ENCODE peak calls at places on chromosomes 7 and 10, in seven cellular contexts. F, A, C, G, J, S and O are unnamed samples.

GRCh38 chr10:110735620-110736027 is 91.5 kb downstream of the RBM20 start:
- DNase-seq in F (no peak), A (no peak), C (no peak), G (no peak), J (no peak), S (no peak), O (no peak)

GRCh38 chr7:18727094-18727870 is 231.7 kb downstream of the HDAC9 start:
- DNase-seq in F (no peak), A (no peak), C (no peak), G (no peak), J (no peak), S (no peak), O (no peak)

GRCh38 chr7:151762501-151763245 is 114.2 kb downstream of the PRKAG2 start:
- DNase-seq in F (no peak), A (no peak), C (no peak), G (no peak), J (no peak), S (peak; percentile 55), O (no peak)

GRCh38 chr7:123533929-123534382 is 439 bp downstream of the IQUB start:
- DNase-seq in F (no peak), A (no peak), C (no peak), G (no peak), J (no peak), S (no peak), O (no peak)

GRCh38 chr7:134362587-134363483 is 46.1 kb upstream of the SLC35B4 start:
- DNase-seq in F (no peak), A (no peak), C (no peak), G (no peak), J (no peak), S (no peak), O (no peak)

GRCh38 chr10:88913157-88913556 is 33.1 kb downstream of the STAMBPL1 start:
- DNase-seq in F (no peak), A (no peak), C (no peak), G (no peak), J (no peak), S (no peak), O (no peak)

GRCh38 chr7:69620063-69620462 is 21.8 kb downstream of the AUTS2 start:
- DNase-seq in F (no peak), A (no peak), C (no peak), G (no peak), J (no peak), S (no peak), O (no peak)

GRCh38 chr7:38311329-38311937 is 38.0 kb upstream of the TARP start:
- DNase-seq in F (peak; percentile 74), A (no peak), C (no peak), G (no peak), J (no peak), S (no peak), O (no peak)

GRCh38 chr10:77841711-77842375 is 84.7 kb downstream of the DLG5 start:
- DNase-seq in F (no peak), A (no peak), C (no peak), G (no peak), J (no peak), S (no peak), O (no peak)

GRCh38 chr7:100863406-100863950 is 3.7 kb upstream of the TRIP6 start:
- DNase-seq in F (peak; percentile 68), A (no peak), C (no peak), G (no peak), J (no peak), S (no peak), O (no peak)

GRCh38 chr10:119423510-119423874 is 119.0 kb downstream of the RGS10 start:
- DNase-seq in F (no peak), A (no peak), C (no peak), G (no peak), J (no peak), S (no peak), O (no peak)

GRCh38 chr10:98267894-98268693 is at the start of gene LOXL4:
- DNase-seq in F (peak; percentile 72), A (no peak), C (no peak), G (no peak), J (no peak), S (peak; percentile 60), O (no peak)

GRCh38 chr10:11444148-11444516 is 167.3 kb downstream of the USP6NL start:
- DNase-seq in F (no peak), A (no peak), C (no peak), G (no peak), J (no peak), S (no peak), O (no peak)

DNA sequence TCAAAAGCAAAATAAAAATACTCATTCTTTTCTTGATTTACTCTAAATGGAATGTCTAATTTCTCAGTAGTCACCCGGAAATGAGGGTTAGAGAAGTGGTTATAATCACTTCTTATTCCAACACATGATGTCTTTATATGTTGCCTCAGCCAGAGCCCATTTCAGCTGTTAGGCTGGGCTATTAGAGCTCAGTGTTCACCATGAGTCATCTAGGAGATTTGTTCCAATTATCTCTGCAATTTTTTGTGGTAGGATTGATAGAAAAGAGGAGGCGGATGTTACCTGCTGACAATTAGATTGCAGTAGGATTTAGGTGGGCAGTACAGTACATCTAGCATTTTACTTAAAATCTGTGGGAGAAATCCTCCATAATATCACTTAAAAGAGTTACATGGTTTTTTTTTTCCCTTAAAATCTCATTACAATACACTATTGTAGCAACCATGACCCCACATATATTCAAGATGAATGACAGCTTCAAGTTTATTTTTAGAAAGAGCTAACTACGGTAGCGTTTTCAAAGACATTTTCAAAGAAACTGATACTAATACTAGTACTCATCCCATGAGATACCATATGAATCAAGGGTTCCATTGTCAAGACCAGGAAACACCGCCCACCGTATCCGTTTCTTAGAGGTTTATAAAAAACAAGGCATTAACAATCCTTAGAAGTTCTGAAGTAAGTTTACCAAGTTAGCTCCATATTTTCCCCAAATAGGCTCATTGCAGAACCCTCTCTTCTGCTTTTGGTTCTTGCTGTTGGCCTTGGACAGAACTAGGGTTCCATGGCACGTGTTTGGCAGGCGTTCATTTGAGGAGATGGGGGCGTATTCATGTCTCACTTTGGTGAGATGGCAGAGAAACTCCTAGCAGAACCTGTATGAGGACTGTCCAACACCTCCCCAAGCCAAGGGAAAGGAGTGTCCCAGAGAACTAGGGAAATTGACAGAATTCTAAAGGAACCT is 10.4 kb downstream of the CPA2 start:
- DNase-seq in F (no peak), A (no peak), C (no peak), G (no peak), J (no peak), S (no peak), O (no peak)
- H3K4me1 ChIP-seq in F (peaks cover 9% of the 10 kb centered on the region), A (peaks cover 44% of the 10 kb centered on the region), C (peaks cover 72% of the 10 kb centered on the region), G (peaks cover 56% of the 10 kb centered on the region), J (no peaks in the 10 kb centered on the region), S (peaks cover 36% of the 10 kb centered on the region), O (peaks cover 4% of the 10 kb centered on the region)

GRCh38 chr10:2899246-2899645 is 168.1 kb upstream of the PFKP start:
- DNase-seq in F (no peak), A (no peak), C (no peak), G (no peak), J (no peak), S (no peak), O (no peak)
- H3K4me3 ChIP-seq in F (no peak overlapping the region), A (no peak overlapping the region), C (no peak overlapping the region), G (no peak overlapping the region), J (no peak overlapping the region), S (no peak overlapping the region), O (no peak overlapping the region)

GRCh38 chr10:75470901-75471300 is 39.5 kb downstream of the LRMDA start:
- DNase-seq in F (peak; percentile 75), A (no peak), C (no peak), G (no peak), J (no peak), S (no peak), O (no peak)

GRCh38 chr10:75466016-75466415 is 34.6 kb downstream of the LRMDA start:
- DNase-seq in F (no peak), A (no peak), C (no peak), G (no peak), J (no peak), S (no peak), O (no peak)

GRCh38 chr10:75468612-75469011 is 37.2 kb downstream of the LRMDA start:
- DNase-seq in F (peak; percentile 84), A (peak; percentile 70), C (no peak), G (no peak), J (no peak), S (no peak), O (no peak)

GRCh38 chr10:75466886-75467285 is 35.5 kb downstream of the LRMDA start:
- DNase-seq in F (no peak), A (no peak), C (no peak), G (no peak), J (no peak), S (no peak), O (no peak)

GRCh38 chr10:75469018-75469616 is 37.7 kb downstream of the LRMDA start:
- DNase-seq in F (peak; percentile 55), A (peak; percentile 74), C (peak; percentile 56), G (no peak), J (no peak), S (no peak), O (no peak)
- H3K4me1 ChIP-seq in F (peaks cover 16% of the 10 kb centered on the region), A (peaks cover 44% of the 10 kb centered on the region), C (peaks cover 30% of the 10 kb centered on the region), G (peaks cover 16% of the 10 kb centered on the region), J (no peaks in the 10 kb centered on the region), S (peaks cover 9% of the 10 kb centered on the region), O (peaks cover 13% of the 10 kb centered on the region)

DNA sequence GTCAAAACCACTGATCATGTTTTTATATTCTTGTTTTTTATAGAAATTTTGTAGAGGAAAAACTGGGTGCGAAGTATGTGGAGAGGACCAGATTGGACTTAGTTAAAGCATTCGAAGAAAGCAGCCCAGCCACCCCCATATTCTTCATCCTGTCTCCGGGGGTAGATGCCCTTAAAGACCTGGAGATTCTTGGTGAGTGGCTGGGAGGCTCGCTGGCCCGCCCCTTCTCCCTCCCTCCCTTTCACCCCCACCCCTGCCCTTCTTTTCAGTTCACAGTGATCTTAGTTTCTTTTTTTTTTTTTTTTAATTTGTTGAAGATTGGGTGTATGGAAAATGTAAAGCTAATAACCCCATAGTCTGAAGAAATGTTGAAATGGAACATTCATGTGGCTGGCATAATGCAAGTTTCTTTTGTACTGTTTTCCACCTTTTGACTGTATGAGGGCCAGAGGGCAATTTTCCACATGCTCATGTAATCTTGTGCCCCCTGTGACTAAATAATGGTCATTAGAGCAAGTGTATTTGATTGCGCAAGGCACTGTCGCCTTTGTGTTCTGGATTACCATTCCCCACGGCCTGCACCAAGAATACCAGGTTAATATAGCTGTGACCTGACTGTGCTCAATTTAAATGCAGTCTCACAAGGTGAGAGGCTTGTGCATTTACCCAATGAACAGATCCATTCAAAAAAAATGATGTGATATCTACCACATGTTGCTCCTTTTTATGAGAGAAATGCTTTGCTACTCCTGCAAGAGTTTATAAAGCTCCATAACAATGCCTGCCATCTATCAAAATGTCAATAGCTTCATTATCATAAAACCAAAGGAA is 77.7 kb downstream of the CDCA7L start:
- DNase-seq in F (no peak), A (no peak), C (no peak), G (no peak), J (no peak), S (no peak), O (no peak)
- H3K4me3 ChIP-seq in F (no peak overlapping the region), A (no peak overlapping the region), C (no peak overlapping the region), G (no peak overlapping the region), J (no peak overlapping the region), S (no peak overlapping the region), O (no peak overlapping the region)

DNA sequence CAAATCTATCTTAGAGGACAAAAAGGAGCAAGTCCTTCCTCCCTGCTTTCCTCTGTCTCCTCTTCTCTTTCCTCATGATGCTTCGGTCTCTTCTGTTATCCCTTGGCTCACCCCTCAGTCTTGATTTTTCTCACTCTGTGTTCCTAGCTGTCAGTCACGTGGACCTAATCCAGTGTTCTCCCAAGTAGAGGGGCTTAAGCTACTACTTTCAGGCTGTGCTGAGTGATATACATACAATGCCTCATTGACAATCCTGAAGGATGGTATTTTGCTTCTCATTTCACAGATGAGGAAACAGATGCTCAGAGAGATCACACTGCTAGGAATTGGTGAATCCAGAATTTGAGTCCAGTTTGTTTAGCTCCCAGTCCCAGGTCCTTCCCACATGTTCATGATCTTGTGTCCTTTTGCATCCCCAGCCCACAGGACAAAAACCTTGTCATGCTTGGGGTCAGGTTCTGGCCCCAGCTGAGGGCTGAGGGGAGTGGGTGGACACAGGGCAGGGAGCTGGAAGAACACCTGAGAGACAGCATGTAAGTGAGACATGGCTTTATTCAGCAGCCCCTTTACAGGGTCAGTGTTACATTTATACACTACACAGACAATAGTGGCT is 50.5 kb upstream of the KMT2E start:
- DNase-seq in F (no peak), A (no peak), C (no peak), G (no peak), J (no peak), S (no peak), O (no peak)
- H3K4me1 ChIP-seq in F (peaks cover 16% of the 10 kb centered on the region), A (peaks cover 56% of the 10 kb centered on the region), C (peaks cover 35% of the 10 kb centered on the region), G (no peaks in the 10 kb centered on the region), J (no peaks in the 10 kb centered on the region), S (no peaks in the 10 kb centered on the region), O (peaks cover 10% of the 10 kb centered on the region)